ENCODE peak calls at places on chromosome X, in five cellular contexts. Y is gastrocnemius medialis, T is heart left ventricle, C is right lobe of liver, E is A549. F is an unnamed sample.

GRCh38 chrX:54194982-54195588 is 12.0 kb upstream of the FAM120C start:
- ATAC-seq in Y (no peak), T (no peak), C (no peak), E (no peak), F (no peak)

GRCh38 chrX:31266172-31267076 is 194.6 kb upstream of the FTHL17 start:
- ATAC-seq in Y (peak), T (peak), C (peak), E (no peak), F (peak)

GRCh38 chrX:66731398-66731797 is 92.5 kb upstream of the EDA2R start:
- ATAC-seq in Y (no peak), T (no peak), C (peak), E (peak), F (no peak)

GRCh38 chrX:72142094-72142843 is 10.6 kb upstream of the RTL5 start:
- ATAC-seq in Y (no peak), T (no peak), C (no peak), E (no peak), F (no peak)

GRCh38 chrX:150582338-150582948 is 14.0 kb downstream of the MTM1 start:
- ATAC-seq in Y (no peak), T (no peak), C (peak), E (no peak), F (no peak)

GRCh38 chrX:20294957-20295356 is 28.2 kb upstream of the RPS6KA3 start:
- ATAC-seq in Y (no peak), T (no peak), C (no peak), E (no peak), F (no peak)

GRCh38 chrX:40392599-40392998 is 188.2 kb upstream of the ATP6AP2 start:
- ATAC-seq in Y (no peak), T (no peak), C (no peak), E (peak), F (no peak)

GRCh38 chrX:67723580-67724351 is 179.9 kb downstream of the AR start:
- ATAC-seq in Y (no peak), T (no peak), C (peak), E (no peak), F (peak)

GRCh38 chrX:26262121-26262523 is 46.2 kb downstream of the MAGEB5 start:
- ATAC-seq in Y (peak), T (peak), C (peak), E (no peak), F (no peak)

GRCh38 chrX:109857898-109858297 is 124.8 kb upstream of the ACSL4 start:
- ATAC-seq in Y (no peak), T (peak), C (no peak), E (no peak), F (no peak)

GRCh38 chrX:133269168-133269567 is 51.0 kb upstream of the TFDP3 start:
- ATAC-seq in Y (no peak), T (no peak), C (no peak), E (no peak), F (no peak)

GRCh38 chrX:134512566-134512965 is 52.6 kb downstream of the HPRT1 start:
- ATAC-seq in Y (no peak), T (no peak), C (no peak), E (peak), F (peak)

GRCh38 chrX:8049827-8050226 is 121.2 kb downstream of the VCX2 start:
- ATAC-seq in Y (peak), T (peak), C (no peak), E (no peak), F (no peak)

GRCh38 chrX:8048466-8048865 is 121.3 kb upstream of the PNPLA4 start:
- ATAC-seq in Y (no peak), T (no peak), C (no peak), E (no peak), F (no peak)

DNA sequence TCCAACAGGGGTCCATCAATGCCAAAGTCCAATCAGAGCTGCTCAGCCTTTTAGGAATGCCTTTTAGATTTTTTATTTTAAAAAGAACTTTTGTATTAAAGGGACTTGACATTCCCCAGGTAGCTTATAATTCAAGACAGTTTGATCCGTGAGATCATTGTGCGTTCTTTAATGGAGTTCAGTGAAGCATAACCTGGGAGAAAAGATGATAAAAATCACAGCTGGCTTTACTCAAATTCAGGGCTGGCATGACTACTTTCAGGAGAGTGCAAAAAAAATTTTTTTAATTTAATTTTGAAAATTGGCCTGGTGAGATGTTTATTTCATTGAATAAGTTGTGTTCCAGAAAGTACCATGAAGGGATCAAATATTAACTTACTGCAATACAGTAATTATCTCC is 118.2 kb downstream of the VCX2 start:
- ATAC-seq in Y (no peak), T (no peak), C (no peak), E (no peak), F (no peak)
- H3K27ac ChIP-seq in Y (no peak), T (no peak), C (no peak), E (no peak), F (no peak)

DNA sequence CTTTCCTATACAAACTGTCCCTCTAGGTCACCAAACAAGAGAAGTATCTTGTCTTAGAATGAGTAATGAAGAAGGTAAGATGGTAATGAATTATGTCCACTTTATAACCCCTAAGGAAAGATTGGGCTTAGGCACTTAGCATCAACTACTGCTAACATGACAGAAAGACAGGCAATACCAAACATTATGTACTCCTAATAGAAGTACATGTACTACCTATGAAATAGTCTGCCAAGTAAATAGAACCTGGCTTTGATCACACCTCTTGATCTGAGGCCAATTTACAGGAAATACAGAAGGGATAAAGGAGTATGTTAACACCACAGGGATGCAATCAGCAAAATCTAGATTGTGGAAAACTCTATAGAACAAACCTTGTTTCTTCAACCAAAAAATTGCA is 14.1 kb upstream of the PCYT1B start:
- ATAC-seq in Y (no peak), T (no peak), C (no peak), E (no peak), F (no peak)
- TF ChIP-seq POLR2A in Y (no peak), T (no peak), C (no peak), E (no peak), F (no peak)

DNA sequence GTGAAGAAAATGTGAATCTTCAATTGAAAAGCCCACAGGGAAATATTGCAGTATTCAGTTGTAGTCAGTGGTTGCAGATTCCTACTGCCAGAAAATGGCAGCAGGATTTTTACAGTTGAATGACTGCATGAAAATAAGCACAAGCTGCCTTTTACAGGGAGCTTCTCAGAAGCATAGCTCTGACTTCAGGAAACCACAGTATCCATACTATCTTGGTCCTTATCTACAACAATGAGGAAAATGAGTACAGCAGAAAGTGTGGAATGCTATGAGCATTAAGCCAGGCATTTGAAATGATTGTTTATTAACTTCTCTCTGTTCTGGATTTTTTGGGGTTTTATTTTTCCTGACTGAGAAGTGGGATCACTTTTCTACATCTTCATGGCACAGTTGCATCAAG is 34.6 kb upstream of the PRRG1 start:
- ATAC-seq in Y (no peak), T (no peak), C (no peak), E (no peak), F (no peak)
- H3K27ac ChIP-seq in Y (no peak), T (no peak), C (no peak), E (no peak), F (no peak)

GRCh38 chrX:132217203-132218073 is 1.8 kb downstream of the RAP2C start:
- ATAC-seq in Y (peak), T (peak), C (peak), E (peak), F (peak)

GRCh38 chrX:132216283-132216682 is 3.0 kb downstream of the RAP2C start:
- ATAC-seq in Y (no peak), T (no peak), C (no peak), E (no peak), F (no peak)

GRCh38 chrX:132219343-132219768 is at the start of gene RAP2C:
- ATAC-seq in Y (peak), T (peak), C (peak), E (peak), F (peak)

GRCh38 chrX:132216806-132217202 is 2.4 kb downstream of the RAP2C start:
- ATAC-seq in Y (no peak), T (no peak), C (no peak), E (no peak), F (no peak)

GRCh38 chrX:132218100-132218807 is 993 bp downstream of the RAP2C start:
- ATAC-seq in Y (peak), T (peak), C (peak), E (peak), F (peak)
- TF ChIP-seq POLR2A in Y (peak), T (peak), C (peak), E (peak), F (peak)

GRCh38 chrX:149528381-149528780 is 12.4 kb upstream of the EOLA1 start:
- ATAC-seq in Y (no peak), T (no peak), C (no peak), E (no peak), F (no peak)
- H3K27ac ChIP-seq in Y (no peak), T (no peak), C (no peak), E (no peak), F (no peak)

GRCh38 chrX:78133561-78133960 is 5.9 kb downstream of the TAF9B start:
- ATAC-seq in Y (no peak), T (no peak), C (no peak), E (no peak), F (no peak)

GRCh38 chrX:78140206-78140605 is 756 bp upstream of the TAF9B start:
- ATAC-seq in Y (no peak), T (no peak), C (no peak), E (no peak), F (no peak)

GRCh38 chrX:78139160-78140123 is at the start of gene TAF9B:
- ATAC-seq in Y (peak), T (peak), C (peak), E (peak), F (peak)
- TF ChIP-seq POLR2A in Y (peak), T (peak), C (peak), E (peak), F (peak)

GRCh38 chrX:71100581-71101505 is 5.2 kb downstream of the FOXO4 start:
- ATAC-seq in Y (no peak), T (no peak), C (no peak), E (no peak), F (no peak)

GRCh38 chrX:71099736-71100135 is 4.1 kb downstream of the FOXO4 start:
- ATAC-seq in Y (no peak), T (no peak), C (no peak), E (no peak), F (no peak)

GRCh38 chrX:71098951-71099506 is 3.4 kb downstream of the FOXO4 start:
- ATAC-seq in Y (no peak), T (no peak), C (no peak), E (no peak), F (no peak)

GRCh38 chrX:71103110-71103983 is 3.2 kb downstream of the CXorf65 start:
- ATAC-seq in Y (no peak), T (peak), C (peak), E (no peak), F (peak)

GRCh38 chrX:71102292-71102691 is 4.2 kb downstream of the CXorf65 start:
- ATAC-seq in Y (no peak), T (no peak), C (no peak), E (no peak), F (no peak)
- H3K27ac ChIP-seq in Y (no peak), T (no peak), C (no peak), E (no peak), F (no peak)

DNA sequence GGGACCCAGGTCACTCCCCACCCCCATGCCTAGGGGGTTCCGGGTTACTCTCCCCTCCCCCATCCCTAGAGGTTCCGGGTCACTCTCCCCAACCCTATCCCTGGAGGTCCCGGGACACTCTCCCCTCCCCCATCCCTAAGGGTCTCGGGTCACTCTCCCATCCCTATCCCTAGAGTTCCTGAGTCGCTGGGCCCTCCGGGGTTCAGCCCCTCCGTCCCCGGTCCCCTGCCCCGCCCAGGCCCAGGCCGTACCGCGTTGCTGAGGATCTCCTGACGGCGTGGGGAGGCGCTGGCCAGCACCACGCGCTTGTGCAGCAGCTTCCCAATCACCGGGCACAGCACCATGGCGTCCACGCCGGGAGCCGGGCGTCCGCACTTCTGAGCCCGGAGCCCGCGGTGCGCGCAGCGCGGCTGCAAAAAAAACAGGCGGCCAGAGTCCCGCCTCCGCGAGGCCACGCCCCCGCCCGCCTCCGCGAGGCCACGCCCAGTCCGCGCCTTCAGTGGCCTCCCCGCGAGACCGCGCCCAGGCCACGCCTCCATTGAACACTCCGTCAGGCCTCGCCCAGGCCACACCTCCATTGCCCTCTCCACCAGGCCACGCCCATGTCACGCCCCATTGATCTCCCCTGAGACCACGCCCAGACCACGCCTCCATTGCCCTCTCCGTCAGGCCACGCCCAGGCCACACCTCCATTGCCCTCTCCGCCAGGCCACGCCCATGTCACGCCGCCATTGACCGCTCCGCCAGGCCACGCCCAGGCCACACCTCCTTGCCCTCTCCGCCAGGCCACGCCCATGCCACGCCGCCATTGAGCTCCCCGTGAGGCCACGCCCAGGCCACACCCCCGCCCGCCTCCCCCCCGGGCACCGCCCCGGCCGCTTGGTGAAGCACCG is at the start of gene ASMTL:
- ATAC-seq in Y (peak), T (peak), C (peak), E (peak), F (peak)
- TF ChIP-seq POLR2A in Y (peak), T (peak), C (peak), E (peak), F (peak)